ENCODE peak calls at places on chromosome 17, in six cellular contexts. V is IMR-90, T is mesendoderm, B is H1, Y is mesenchymal stem cell, I is trophoblast cell. C is an unnamed sample.

GRCh38 chr17:40779181-40779909 is 3.0 kb downstream of the KRT27 start:
- DNase-seq in V (no peak), T (no peak), B (no peak), Y (no peak), I (peak), C (no peak)

GRCh38 chr17:36665417-36665816 is 64.0 kb downstream of the MRM1 start:
- DNase-seq in V (no peak), T (peak), B (no peak), Y (no peak), I (peak), C (no peak)

GRCh38 chr17:82876149-82876548 is 36.3 kb upstream of the ZNF750 start:
- DNase-seq in V (peak), T (peak), B (no peak), Y (peak), I (peak), C (no peak)

GRCh38 chr17:69761767-69762321 is 313.2 kb upstream of the KCNJ16 start:
- DNase-seq in V (peak), T (peak), B (no peak), Y (peak), I (peak), C (no peak)

GRCh38 chr17:13864551-13864950 is 204.8 kb upstream of the COX10 start:
- DNase-seq in V (peak), T (no peak), B (no peak), Y (peak), I (no peak), C (no peak)

GRCh38 chr17:44354582-44355309 is 8.9 kb downstream of the FAM171A2 start:
- DNase-seq in V (no peak), T (peak), B (peak), Y (no peak), I (peak), C (peak)

GRCh38 chr17:44424828-44425463 is 35.5 kb upstream of the ITGA2B start:
- DNase-seq in V (no peak), T (no peak), B (no peak), Y (no peak), I (no peak), C (no peak)

GRCh38 chr17:7330099-7331015 is 1.2 kb upstream of the NEURL4 start:
- DNase-seq in V (peak), T (peak), B (peak), Y (peak), I (peak), C (peak)

GRCh38 chr17:20280832-20281231 is 186.5 kb downstream of the LGALS9B start:
- DNase-seq in V (no peak), T (no peak), B (no peak), Y (no peak), I (no peak), C (no peak)

GRCh38 chr17:35074711-35075707 is 11.5 kb upstream of the RFFL start:
- DNase-seq in V (no peak), T (no peak), B (no peak), Y (no peak), I (peak), C (no peak)

GRCh38 chr17:43338886-43339516 is 59.8 kb upstream of the ARL4D start:
- DNase-seq in V (no peak), T (peak), B (peak), Y (peak), I (peak), C (no peak)

GRCh38 chr17:15340966-15341365 is 431 bp downstream of the TEKT3 start:
- DNase-seq in V (no peak), T (peak), B (no peak), Y (no peak), I (peak), C (peak)

GRCh38 chr17:7289256-7290032 is 5.0 kb downstream of the YBX2 start:
- DNase-seq in V (no peak), T (no peak), B (no peak), Y (no peak), I (no peak), C (no peak)

GRCh38 chr17:65109990-65110680 is 27.0 kb upstream of the RGS9 start:
- DNase-seq in V (peak), T (no peak), B (no peak), Y (peak), I (peak), C (no peak)

GRCh38 chr17:51397361-51398127 is 137.2 kb downstream of the UTP18 start:
- DNase-seq in V (peak), T (peak), B (no peak), Y (no peak), I (peak), C (no peak)

GRCh38 chr17:17757391-17757791 is 76.1 kb downstream of the RAI1 start:
- DNase-seq in V (no peak), T (no peak), B (no peak), Y (no peak), I (no peak), C (no peak)

GRCh38 chr17:33725675-33726271 is 432.7 kb upstream of the ASIC2 start:
- DNase-seq in V (peak), T (peak), B (peak), Y (peak), I (peak), C (peak)

GRCh38 chr17:50593321-50593720 is 32.8 kb downstream of the CACNA1G start:
- DNase-seq in V (no peak), T (peak), B (peak), Y (peak), I (peak), C (peak)

GRCh38 chr17:64634217-64634616 is 27.9 kb downstream of the SMURF2 start:
- DNase-seq in V (no peak), T (no peak), B (no peak), Y (no peak), I (no peak), C (no peak)

GRCh38 chr17:30513346-30513745 is 36.1 kb downstream of the GOSR1 start:
- DNase-seq in V (peak), T (no peak), B (no peak), Y (no peak), I (no peak), C (no peak)

GRCh38 chr17:13635951-13636350 is 34.2 kb upstream of the HS3ST3A1 start:
- DNase-seq in V (no peak), T (peak), B (no peak), Y (peak), I (peak), C (no peak)

GRCh38 chr17:55577687-55578086 is 66.4 kb upstream of the SMIM36 start:
- DNase-seq in V (peak), T (no peak), B (no peak), Y (no peak), I (no peak), C (no peak)
- H3K4me3 ChIP-seq in V (no peak), T (no peak), B (no peak), Y (peak), I (no peak), C (no peak)

GRCh38 chr17:48100160-48100559 is 1.1 kb downstream of the CBX1 start:
- DNase-seq in V (peak), T (no peak), B (no peak), Y (peak), I (peak), C (no peak)
- H2BK120ac ChIP-seq in V (peak), T (no peak), B (no peak), Y (no peak), I (no peak), C (no peak)

GRCh38 chr17:81396722-81397313 is 1.6 kb downstream of the BAHCC1 start:
- DNase-seq in V (no peak), T (peak), B (peak), Y (peak), I (peak), C (no peak)
- H3K18ac ChIP-seq in V (peak), T (peak), B (peak), Y (peak), I (peak), C (peak)

DNA sequence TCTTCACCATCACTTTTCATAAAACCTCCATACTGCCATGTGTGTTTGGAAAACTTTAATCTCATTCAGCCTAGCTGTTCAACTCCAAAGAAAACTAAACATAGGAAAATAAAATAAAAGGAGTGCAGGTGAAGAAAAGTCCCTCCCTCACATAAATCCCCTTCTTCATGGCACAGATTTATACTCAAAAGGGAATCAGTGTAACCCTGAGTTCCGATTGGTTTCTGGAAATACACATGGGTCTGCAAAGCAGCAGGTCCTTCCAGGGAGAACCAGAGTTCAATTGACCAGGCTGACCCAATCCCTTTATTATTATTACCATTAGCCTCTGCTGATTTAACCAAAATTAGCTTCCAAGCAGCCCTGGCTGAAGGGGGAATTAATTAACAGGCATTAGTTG is 8.9 kb upstream of the HOXB2 start:
- DNase-seq in V (peak), T (no peak), B (no peak), Y (peak), I (no peak), C (no peak)
- H3K4me3 ChIP-seq in V (peak), T (no peak), B (no peak), Y (peak), I (no peak), C (no peak)

DNA sequence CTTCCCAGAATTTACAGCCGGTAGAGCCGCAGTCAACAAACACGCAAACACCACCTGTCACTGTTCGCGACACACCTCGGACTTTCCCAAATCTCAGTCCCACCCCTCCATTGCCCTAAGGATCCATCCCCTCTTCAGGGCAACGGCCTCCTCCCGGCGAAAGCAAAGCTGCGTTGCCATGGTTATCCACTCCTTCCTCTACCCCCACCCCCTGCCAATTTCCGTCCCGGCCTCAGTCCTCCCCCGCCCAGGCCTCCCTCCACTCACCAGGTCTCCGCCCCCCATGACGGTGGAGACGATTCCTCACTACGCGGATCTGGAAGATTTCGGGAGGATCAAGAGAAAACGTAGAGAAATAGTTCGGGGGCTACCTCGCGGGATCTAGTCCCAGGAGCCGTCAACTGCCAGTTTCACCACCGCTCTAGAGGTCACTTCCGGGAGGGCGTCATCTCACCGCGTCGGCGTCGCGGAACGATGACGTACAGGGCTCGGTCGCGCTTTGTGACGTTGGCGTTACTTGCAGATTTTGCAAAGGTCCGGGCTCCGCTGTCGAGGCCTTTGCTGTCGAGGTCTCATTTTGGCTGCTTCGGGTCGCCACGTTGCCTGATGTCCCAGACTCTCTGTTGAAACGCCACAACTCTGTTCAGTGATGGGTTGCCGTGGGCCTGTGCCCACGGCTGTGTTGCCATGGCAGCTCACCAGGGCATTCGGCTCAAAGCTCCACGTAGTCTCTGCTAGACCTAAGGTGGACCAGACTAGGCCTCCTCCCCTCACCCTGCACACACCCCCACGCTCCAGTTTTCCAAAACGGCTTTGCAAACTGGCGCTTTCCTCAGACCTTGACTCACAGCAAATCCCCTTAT is at the start of gene CWC25:
- DNase-seq in V (peak), T (peak), B (peak), Y (peak), I (peak), C (peak)
- H2BK120ac ChIP-seq in V (peak), T (peak), B (no peak), Y (peak), I (peak), C (no peak)

GRCh38 chr17:75872434-75873351 is 5.7 kb downstream of the TRIM47 start:
- DNase-seq in V (peak), T (peak), B (no peak), Y (peak), I (peak), C (no peak)
- H3K18ac ChIP-seq in V (peak), T (no peak), B (no peak), Y (peak), I (no peak), C (peak)

GRCh38 chr17:42122371-42123303 is at the start of gene HSPB9:
- DNase-seq in V (no peak), T (peak), B (peak), Y (no peak), I (peak), C (no peak)
- H3K4me3 ChIP-seq in V (no peak), T (no peak), B (peak), Y (no peak), I (no peak), C (no peak)

GRCh38 chr17:8855477-8856204 is 11.8 kb downstream of the PIK3R6 start:
- DNase-seq in V (no peak), T (no peak), B (no peak), Y (no peak), I (no peak), C (no peak)
- H2BK120ac ChIP-seq in V (no peak), T (no peak), B (no peak), Y (no peak), I (no peak), C (no peak)